ENCODE peak calls at places on chromosomes 3 and 15, in six cellular contexts. T is GM06990; R is activated T-cell treated with anti-CD3 and anti-CD28 coated beads, Interleukin-2, amount 50 U/mL, for 72 hours; E is H7; G is naive thymus-derived CD4-positive, alpha-beta T cell; O is iPS-NIHi11. P is an unnamed sample.

GRCh38 chr15:88300861-88301260 is 44.3 kb upstream of the NTRK3 start:
- DNase-seq in G (no peak), O (no peak), R (no peak), T (no peak), E (peak; percentile 9), P (no peak)

GRCh38 chr3:51953445-51953844 is 1.7 kb upstream of the GPR62 start:
- DNase-seq in R (no peak), G (no peak), O (no peak), E (no peak), T (no peak), P (no peak)

GRCh38 chr3:184381261-184382224 is 1.7 kb downstream of the CHRD start:
- DNase-seq in E (peak; percentile 89), T (no peak), R (no peak), O (peak; percentile 70), G (no peak), P (peak; percentile 69)

GRCh38 chr15:55884223-55884622 is 109.2 kb downstream of the NEDD4 start:
- DNase-seq in G (no peak), E (no peak), T (no peak), R (no peak), O (no peak), P (no peak)

GRCh38 chr3:170296703-170297102 is 60.8 kb upstream of the SKIL start:
- DNase-seq in O (no peak), T (no peak), G (no peak), R (no peak), E (no peak), P (no peak)

GRCh38 chr3:28905798-28906197 is 375.1 kb upstream of the RBMS3 start:
- DNase-seq in G (no peak), R (no peak), T (no peak), O (no peak), E (no peak), P (no peak)

GRCh38 chr3:169243122-169243521 is 420.4 kb downstream of the MECOM start:
- DNase-seq in T (no peak), R (no peak), G (no peak), O (no peak), E (no peak), P (no peak)

GRCh38 chr15:75347222-75348033 is 589 bp downstream of the NEIL1 start:
- DNase-seq in T (peak; percentile 83), O (peak; percentile 81), G (peak; percentile 73), E (peak; percentile 90), R (peak; percentile 59), P (peak; percentile 85)